ENCODE peak calls at places on chromosome 10, in five cellular contexts. L, Y, H, M and R are unnamed samples.

GRCh38 chr10:75600833-75601232 is 169.4 kb downstream of the LRMDA start:
- DNase-seq in L (no peak), M (no peak), Y (no peak), H (no peak), R (no peak)

GRCh38 chr10:71888623-71889387 is 37.8 kb upstream of the PSAP start:
- DNase-seq in Y (peak), L (peak), H (peak), M (peak), R (peak)

GRCh38 chr10:4043897-4044296 is 258.9 kb upstream of the KLF6 start:
- DNase-seq in M (no peak), L (no peak), H (no peak), Y (no peak), R (no peak)

GRCh38 chr10:57031346-57031745 is 670.3 kb upstream of the ZWINT start:
- DNase-seq in M (no peak), H (no peak), L (no peak), Y (no peak), R (no peak)

GRCh38 chr10:68598978-68599753 is 39.0 kb downstream of the TET1 start:
- DNase-seq in L (no peak), Y (no peak), M (no peak), H (peak), R (peak)

GRCh38 chr10:59675812-59676211 is 33.8 kb downstream of the SLC16A9 start:
- DNase-seq in Y (peak), L (no peak), M (no peak), H (no peak), R (no peak)

GRCh38 chr10:76248781-76249180 is 817.4 kb downstream of the LRMDA start:
- DNase-seq in Y (no peak), M (no peak), L (no peak), H (no peak), R (no peak)

GRCh38 chr10:100999742-101000601 is at the start of gene LZTS2:
- DNase-seq in Y (peak), H (no peak), L (no peak), M (no peak), R (peak)

GRCh38 chr10:77080361-77081027 is 557.1 kb downstream of the KCNMA1 start:
- DNase-seq in L (no peak), H (no peak), Y (no peak), M (no peak), R (no peak)

GRCh38 chr10:122505885-122506284 is 44.5 kb downstream of the HTRA1 start:
- DNase-seq in H (no peak), L (no peak), M (no peak), Y (no peak), R (no peak)

GRCh38 chr10:42960491-42961155 is 116.2 kb upstream of the RET start:
- DNase-seq in Y (peak), L (no peak), H (peak), M (no peak), R (no peak)

GRCh38 chr10:132229096-132229495 is 42.3 kb downstream of the DPYSL4 start:
- DNase-seq in Y (no peak), L (no peak), H (no peak), M (no peak), R (peak)

GRCh38 chr10:132231656-132232552 is 45.2 kb downstream of the DPYSL4 start:
- DNase-seq in L (no peak), Y (no peak), M (no peak), H (no peak), R (peak)

GRCh38 chr10:132232553-132232949 is 45.8 kb downstream of the DPYSL4 start:
- DNase-seq in Y (no peak), L (no peak), H (no peak), M (no peak), R (peak)

GRCh38 chr10:132229834-132230556 is 43.2 kb downstream of the DPYSL4 start:
- DNase-seq in H (no peak), M (no peak), Y (no peak), L (peak), R (peak)

DNA sequence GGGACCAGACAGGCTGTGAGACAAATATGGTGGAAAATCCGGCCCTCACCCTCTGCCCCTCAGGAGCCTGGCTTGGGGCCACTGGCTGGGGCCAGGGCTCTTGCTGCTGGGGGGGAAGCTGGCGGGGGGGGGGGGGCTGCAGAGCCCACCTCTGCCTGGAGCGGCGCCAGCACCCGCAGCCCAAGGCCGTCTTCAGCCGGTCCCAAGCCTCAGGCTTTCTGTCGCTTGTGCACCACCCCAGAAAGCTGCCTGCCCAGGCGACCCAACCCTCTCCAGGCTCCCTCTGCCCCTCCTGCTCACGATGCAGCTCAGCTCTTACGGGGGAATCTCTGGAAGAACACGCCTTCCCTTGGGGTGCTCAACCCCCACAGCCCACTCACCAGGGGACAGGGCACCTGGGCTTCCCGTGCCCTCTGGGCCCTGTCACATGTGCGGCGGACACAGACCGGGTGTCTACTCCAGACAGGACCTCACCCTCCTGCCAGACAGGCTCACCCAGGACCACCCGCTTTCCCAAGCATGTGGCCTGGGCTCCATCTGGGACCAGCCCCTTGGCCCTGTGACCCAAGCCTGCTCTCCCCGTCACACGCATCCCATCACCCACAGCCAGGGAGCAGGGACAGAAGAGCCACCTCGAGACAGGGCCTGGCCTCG is 43.9 kb downstream of the DPYSL4 start:
- DNase-seq in M (no peak), Y (no peak), H (no peak), L (no peak), R (peak)
- H3K4me3 ChIP-seq in M (no peak), Y (no peak), H (no peak), L (peak), R (no peak)

GRCh38 chr10:93498196-93498595 is 1.8 kb downstream of the CEP55 start:
- DNase-seq in M (no peak), Y (no peak), L (no peak), H (no peak), R (no peak)
- H3K4me3 ChIP-seq in M (peak), Y (no peak), L (no peak), H (no peak), R (no peak)

DNA sequence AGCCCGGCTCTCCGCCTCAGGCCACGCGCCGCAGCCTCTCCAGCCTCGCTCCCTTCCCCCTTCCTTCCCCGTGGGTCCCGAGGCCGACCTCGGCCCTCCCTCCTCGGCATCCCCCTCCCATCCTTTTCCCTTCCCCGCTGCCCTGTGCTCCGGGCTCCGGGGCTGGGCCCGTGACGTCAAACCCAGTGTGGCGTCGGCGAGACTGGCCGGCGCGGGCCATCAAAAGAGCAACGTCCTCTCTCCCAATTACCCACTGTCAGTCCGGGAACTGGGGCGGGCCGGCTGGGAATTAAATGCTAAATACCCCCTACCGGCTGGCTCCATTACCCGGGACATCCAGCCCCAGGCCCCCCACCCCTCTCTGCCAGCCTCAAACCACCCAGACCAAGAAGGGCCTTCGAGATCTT is 2.6 kb upstream of the GATA3 start:
- DNase-seq in L (no peak), H (no peak), Y (no peak), M (peak), R (no peak)
- H3K4me3 ChIP-seq in L (no peak), H (no peak), Y (no peak), M (no peak), R (peak)

GRCh38 chr10:29636178-29636577 is 1.4 kb upstream of the SVIL start:
- DNase-seq in H (peak), M (no peak), L (no peak), Y (peak), R (no peak)
- H3K4me3 ChIP-seq in H (no peak), M (no peak), L (no peak), Y (no peak), R (no peak)

DNA sequence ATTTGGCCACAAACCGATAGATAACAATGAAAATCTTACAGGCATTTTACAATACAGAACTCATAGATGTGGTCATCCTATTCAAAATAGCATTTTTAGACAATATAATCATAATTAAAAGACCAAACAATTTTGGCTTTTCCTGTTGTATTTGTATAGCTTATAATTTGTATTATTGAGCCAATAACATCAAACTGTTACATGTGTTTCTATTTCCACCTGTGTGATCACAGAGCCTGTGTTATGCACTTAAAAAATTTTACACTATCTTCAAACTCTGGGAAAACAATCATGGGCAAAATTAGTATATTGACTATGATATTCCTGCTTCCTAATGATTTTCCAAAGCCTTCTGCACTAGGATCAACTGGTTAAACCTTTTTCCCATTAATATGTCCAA is 1.9 kb downstream of the RHOBTB1 start:
- DNase-seq in M (no peak), Y (no peak), L (no peak), H (no peak), R (no peak)
- H3K4me3 ChIP-seq in M (no peak), Y (peak), L (peak), H (no peak), R (peak)

GRCh38 chr10:49689882-49690510 is 10.5 kb downstream of the C10orf53 start:
- DNase-seq in Y (no peak), H (no peak), M (no peak), L (no peak), R (no peak)

GRCh38 chr10:49694466-49694865 is 15.0 kb downstream of the C10orf53 start:
- DNase-seq in M (no peak), H (no peak), Y (no peak), L (no peak), R (no peak)

GRCh38 chr10:49690673-49691356 is 11.4 kb downstream of the C10orf53 start:
- DNase-seq in L (no peak), M (no peak), H (peak), Y (no peak), R (no peak)

GRCh38 chr10:49688920-49689319 is 9.5 kb downstream of the C10orf53 start:
- DNase-seq in H (no peak), Y (no peak), M (no peak), L (no peak), R (no peak)

DNA sequence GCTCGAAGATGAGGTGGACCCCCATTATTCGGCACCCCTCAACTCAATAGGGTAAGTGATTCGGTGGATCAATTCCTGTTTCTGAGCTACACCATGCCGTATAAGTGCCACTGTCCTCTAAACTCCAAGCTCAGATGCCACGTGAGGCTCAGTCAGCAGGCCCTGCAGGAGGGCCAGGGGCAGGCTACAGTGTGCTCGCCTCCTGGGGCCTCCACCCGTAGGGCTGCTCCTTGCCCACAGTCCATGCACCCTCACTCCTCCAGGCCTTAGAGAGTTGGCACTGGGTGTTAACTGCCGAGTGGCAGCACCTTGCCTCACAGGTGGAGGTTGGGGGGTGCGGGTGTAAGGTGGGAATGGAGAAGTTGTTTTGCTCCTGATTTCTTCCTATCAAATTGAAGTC is 12.1 kb downstream of the C10orf53 start:
- DNase-seq in L (no peak), H (no peak), Y (no peak), M (no peak), R (no peak)
- H3K4me3 ChIP-seq in L (no peak), H (no peak), Y (no peak), M (no peak), R (no peak)

GRCh38 chr10:80137031-80137712 is 4.6 kb downstream of the PLAC9 start:
- DNase-seq in Y (peak), L (no peak), H (peak), M (no peak), R (peak)

GRCh38 chr10:80133221-80133620 is 691 bp downstream of the PLAC9 start:
- DNase-seq in M (no peak), L (no peak), Y (peak), H (no peak), R (peak)

GRCh38 chr10:80136134-80136571 is 3.6 kb downstream of the PLAC9 start:
- DNase-seq in L (peak), M (no peak), H (peak), Y (peak), R (peak)

GRCh38 chr10:80131499-80131901 is 1.0 kb upstream of the PLAC9 start:
- DNase-seq in L (no peak), H (no peak), M (no peak), Y (peak), R (no peak)

GRCh38 chr10:80132299-80133139 is at the start of gene PLAC9:
- DNase-seq in L (no peak), Y (peak), M (peak), H (peak), R (peak)
- H3K4me3 ChIP-seq in L (peak), Y (peak), M (peak), H (peak), R (peak)

GRCh38 chr10:22317771-22318565 is 1.8 kb downstream of the COMMD3 start:
- DNase-seq in L (no peak), M (no peak), H (no peak), Y (no peak), R (no peak)
- H3K4me3 ChIP-seq in L (peak), M (no peak), H (no peak), Y (no peak), R (no peak)

DNA sequence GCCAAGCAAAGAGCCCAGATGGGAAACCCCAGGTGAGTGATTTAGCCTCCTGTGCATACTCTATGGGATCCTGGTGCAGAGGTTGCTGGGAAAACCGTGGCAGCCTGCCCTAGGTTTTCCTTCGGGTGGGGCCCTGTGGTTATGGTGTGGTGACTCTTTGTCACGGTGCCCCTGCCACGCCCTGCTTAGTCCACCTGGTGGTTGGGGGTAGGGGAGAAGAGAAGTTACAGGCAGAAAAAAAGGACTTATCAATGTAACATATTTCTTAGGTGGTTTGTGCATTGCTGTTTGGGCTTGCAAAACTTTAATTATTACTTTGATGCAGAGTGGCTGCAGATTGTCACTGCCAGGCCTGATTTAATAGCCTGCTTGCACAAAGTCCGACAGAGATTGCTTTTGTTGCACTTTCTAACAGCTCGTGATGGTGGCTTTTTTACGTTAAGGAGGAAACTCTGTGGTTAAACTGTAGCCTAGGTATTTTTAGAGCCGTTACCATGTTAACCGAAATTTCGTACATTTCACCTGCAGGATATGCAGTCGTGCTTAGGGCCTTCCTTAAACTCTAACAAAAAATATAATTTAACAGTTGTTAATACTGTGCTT is 197.4 kb downstream of the RNLS start:
- DNase-seq in Y (no peak), H (no peak), L (peak), M (no peak), R (peak)
- H3K4me3 ChIP-seq in Y (no peak), H (no peak), L (peak), M (no peak), R (no peak)